ENCODE peak calls at places on chromosomes 16 and 17, in four cellular contexts. Z, V, X and I are unnamed samples.

GRCh38 chr17:50691550-50692447 is 15.9 kb downstream of the ANKRD40 start:
- DNase-seq in Z (no peak), V (no peak), X (peak), I (no peak)

GRCh38 chr16:27920391-27920891 is 143.1 kb downstream of the GSG1L start:
- DNase-seq in Z (peak), V (peak), X (peak), I (peak)

GRCh38 chr17:18323507-18324139 is 8.5 kb downstream of the SMCR8 start:
- DNase-seq in Z (no peak), V (no peak), X (no peak), I (no peak)

GRCh38 chr16:64615647-64616280 is 506.1 kb downstream of the CDH11 start:
- DNase-seq in Z (no peak), V (no peak), X (no peak), I (peak)

GRCh38 chr17:78271419-78272160 is 40.2 kb downstream of the TMEM235 start:
- DNase-seq in Z (peak), V (no peak), X (no peak), I (no peak)

GRCh38 chr17:75684249-75684648 is 17.1 kb downstream of the SAP30BP start:
- DNase-seq in Z (peak), V (no peak), X (no peak), I (no peak)

GRCh38 chr17:83107656-83108048 is 28.2 kb downstream of the METRNL start:
- DNase-seq in Z (no peak), V (no peak), X (no peak), I (no peak)

GRCh38 chr17:38604479-38605229 is 1.1 kb downstream of the SRCIN1 start:
- DNase-seq in Z (peak), V (peak), X (peak), I (peak)

GRCh38 chr17:60630352-60630751 is 30.4 kb downstream of the PPM1D start:
- DNase-seq in Z (no peak), V (no peak), X (no peak), I (no peak)

GRCh38 chr16:46961373-46962353 is 11.8 kb downstream of the DNAJA2 start:
- DNase-seq in Z (no peak), V (no peak), X (no peak), I (no peak)

GRCh38 chr16:54493076-54493475 is 206.5 kb upstream of the IRX3 start:
- DNase-seq in Z (no peak), V (no peak), X (no peak), I (no peak)

GRCh38 chr16:3637371-3637923 is 17.0 kb upstream of the DNASE1 start:
- DNase-seq in Z (peak), V (no peak), X (peak), I (no peak)

GRCh38 chr17:4818276-4818675 is 11.3 kb downstream of the PLD2 start:
- DNase-seq in Z (peak), V (no peak), X (no peak), I (peak)

GRCh38 chr16:4892356-4893102 is 44.4 kb downstream of the PPL start:
- DNase-seq in Z (peak), V (no peak), X (no peak), I (no peak)

DNA sequence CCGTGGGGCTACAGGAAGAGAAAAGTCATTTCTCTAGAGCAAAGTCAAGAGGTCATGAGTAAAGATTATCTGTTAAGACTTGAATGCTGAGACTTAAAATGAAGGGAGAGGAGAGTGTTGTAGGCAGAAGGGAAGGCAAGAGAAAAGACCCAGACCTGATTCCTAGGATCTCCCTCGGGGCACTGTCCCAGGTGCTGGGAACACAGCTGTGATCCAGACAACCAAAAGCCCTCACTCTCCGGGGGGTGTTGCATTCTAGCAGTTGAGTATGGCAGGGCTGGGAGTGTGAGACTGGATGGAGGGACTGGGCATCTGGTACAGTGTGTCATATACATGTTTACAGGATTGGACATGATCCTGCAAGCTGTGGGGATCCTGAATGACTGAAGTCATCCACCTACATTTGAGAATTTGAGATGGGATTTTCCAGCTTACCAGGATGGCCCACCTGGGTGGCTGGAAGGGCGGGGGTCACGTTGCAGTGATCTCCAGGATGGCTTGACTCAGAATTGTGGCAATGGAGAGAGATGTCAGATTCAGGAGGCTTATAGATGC is 29.1 kb downstream of the ARSG start:
- DNase-seq in Z (no peak), V (no peak), X (no peak), I (peak)
- TF ChIP-seq ESRRA in Z (no peak), V (no peak), X (no peak), I (no peak)

DNA sequence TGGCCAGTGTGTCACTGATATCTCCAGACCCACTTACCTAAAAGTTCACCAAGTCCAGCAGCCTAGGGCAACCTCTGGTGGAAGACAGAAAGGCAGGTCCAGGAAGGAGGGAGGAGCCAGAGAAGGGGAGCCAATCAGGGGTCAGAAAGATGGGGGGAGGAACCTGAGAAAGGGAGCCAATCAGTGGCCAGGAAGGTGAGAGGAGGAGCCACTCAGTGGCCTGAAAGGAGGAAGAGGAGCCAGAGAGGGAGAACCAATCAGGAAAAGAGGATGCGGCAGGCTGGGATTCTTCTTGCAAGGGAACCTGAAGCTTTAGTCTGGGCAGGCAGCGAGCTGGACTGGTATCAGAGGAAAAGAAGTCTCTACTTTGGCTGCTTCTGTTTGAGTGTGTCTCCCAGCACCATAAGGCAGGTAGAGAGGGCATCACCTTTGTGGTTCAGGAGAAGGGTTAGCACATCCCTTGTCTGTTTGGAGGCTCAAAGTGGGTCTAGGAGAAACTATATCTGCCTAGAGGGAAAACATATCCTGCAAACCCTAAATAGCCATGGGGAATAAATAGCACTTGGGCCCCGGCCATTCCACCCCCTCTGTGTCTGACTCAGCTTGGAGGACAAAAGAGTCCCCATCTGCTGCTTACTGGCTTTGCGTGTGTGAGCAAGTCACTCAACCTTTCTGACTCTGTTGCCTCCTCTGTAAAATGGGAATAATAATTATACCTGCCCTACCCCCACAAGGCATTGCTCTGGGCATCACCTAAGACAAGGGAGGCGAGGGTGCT is 43.4 kb upstream of the CRHR1 start:
- DNase-seq in Z (peak), V (peak), X (peak), I (peak)
- TF ChIP-seq JUN in Z (no peak), V (no peak), X (no peak), I (no peak)

DNA sequence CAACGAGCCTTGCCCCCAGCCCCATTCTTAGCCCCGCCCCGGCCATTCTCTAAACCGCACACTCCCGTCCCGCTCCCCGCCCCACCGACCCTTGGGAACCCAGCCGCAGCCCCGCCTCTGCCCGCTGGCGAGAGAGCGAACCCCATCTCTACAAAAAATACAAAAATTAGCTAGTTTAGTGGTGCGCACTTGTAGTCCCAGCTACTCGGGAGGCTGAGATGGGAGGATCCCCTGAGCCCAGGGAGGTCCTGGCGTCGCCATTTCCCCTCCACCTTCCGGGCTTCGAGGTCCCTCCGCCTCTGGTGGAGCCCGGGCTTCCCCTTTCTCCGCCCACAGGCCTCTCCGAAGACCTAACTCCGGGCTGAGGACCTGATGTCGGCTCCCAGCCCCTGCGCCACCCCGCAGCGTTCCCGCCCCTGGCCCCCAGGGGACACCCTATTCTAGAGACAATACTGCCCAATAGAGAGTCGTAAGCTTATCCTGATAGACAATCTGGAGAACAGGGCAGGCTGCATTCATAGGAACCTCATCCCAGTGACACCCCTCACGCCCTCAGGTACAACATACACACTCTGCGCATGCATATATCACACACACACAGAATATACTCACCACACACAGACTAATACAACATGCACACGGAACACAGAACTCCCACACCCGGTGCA is 483 bp upstream of the PROCA1 start:
- DNase-seq in Z (peak), V (no peak), X (no peak), I (peak)
- TF ChIP-seq ESRRA in Z (no peak), V (no peak), X (no peak), I (no peak)

GRCh38 chr17:8621585-8621984 is 8.9 kb downstream of the MYH10 start:
- DNase-seq in Z (peak), V (no peak), X (no peak), I (no peak)
- TF ChIP-seq JUN in Z (no peak), V (no peak), X (no peak), I (no peak)

DNA sequence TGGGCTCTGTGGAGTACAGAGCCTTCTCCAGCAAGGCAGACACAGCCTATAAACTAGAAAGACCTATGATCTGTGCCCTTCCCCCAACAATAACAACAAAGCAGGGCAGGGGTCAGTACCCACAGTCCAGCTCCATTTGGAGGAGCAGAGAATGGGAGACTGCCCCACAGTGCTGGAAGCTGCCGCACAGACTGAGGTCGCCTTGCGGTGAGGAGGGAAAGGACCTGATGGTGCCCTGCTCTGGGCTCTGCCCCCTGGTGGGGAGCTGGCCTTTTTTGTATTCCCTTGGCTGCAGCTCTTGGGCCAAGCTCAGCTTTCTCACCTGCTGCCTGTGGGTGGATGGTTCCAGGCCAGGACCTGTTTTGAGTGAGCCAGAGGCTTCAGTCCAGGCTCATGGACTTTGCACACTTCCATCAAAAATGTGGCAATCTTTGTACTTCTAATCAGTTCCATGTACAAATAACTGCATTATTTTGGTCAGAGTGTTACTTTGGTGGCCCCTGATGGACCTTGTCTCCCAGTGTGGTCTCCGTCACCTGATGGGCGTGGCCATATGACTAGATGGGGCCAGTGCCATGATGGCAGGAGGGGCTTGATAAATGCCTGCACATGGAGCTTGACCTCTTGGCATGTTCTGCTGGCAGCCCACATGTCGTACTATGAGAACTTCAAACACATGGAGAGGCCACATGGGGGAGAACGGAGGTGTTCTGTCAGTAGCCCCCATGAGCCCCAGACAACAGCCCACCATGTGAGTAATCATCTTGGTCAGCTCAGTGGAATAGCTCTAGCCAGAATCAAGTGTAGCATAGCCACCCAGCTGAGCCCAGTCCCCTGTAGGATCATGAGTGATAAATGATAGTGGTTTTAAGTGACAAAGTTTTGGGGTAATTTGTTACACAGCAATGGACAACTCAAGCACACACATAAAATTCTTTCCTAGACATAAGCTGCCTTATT is 24.2 kb downstream of the B9D1 start:
- DNase-seq in Z (peak), V (peak), X (peak), I (peak)
- TF ChIP-seq ESRRA in Z (no peak), V (no peak), X (peak), I (no peak)